ENCODE peak calls at places on chromosome 11, in nine cellular contexts. H is HS-27A; R is H9; W is AG04450; I is KG1; L is activated CD8-positive, alpha-beta memory T cell treated with anti-CD3 and anti-CD28 coated beads for 24 hours; M is stimulated activated CD4-positive, alpha-beta T cell treated with anti-CD3 and anti-CD28 coated beads, Interleukin-15, amount 100 ng/mL, for 24 hours; K is activated CD4-positive, alpha-beta T cell treated with anti-CD3 and anti-CD28 coated beads for 24 hours; O is cardiac fibroblast. D is an unnamed sample.
A peak's percentile ranks its signal among the peaks of the same experiment; 100 is the strongest.

GRCh38 chr11:129817282-129818051 is 1.8 kb downstream of the TMEM45B start:
- DNase-seq in O (no peak), K (no peak), R (no peak), L (no peak), H (no peak), I (no peak), M (no peak), W (no peak), D (no peak)

GRCh38 chr11:86040919-86041318 is 28.0 kb downstream of the PICALM start:
- DNase-seq in M (no peak), K (no peak), H (no peak), I (no peak), O (no peak), W (no peak), L (no peak), R (no peak), D (no peak)

GRCh38 chr11:118625976-118626375 is 18.6 kb downstream of the PHLDB1 start:
- DNase-seq in I (no peak), H (no peak), M (no peak), K (no peak), R (peak; percentile 68), L (no peak), O (no peak), W (no peak), D (no peak)

GRCh38 chr11:114082415-114082748 is 22.9 kb downstream of the ZBTB16 start:
- DNase-seq in I (peak; percentile 89), K (no peak), H (no peak), L (no peak), O (peak; percentile 73), M (no peak), R (no peak), W (no peak), D (no peak)

GRCh38 chr11:123260511-123261211 is 65.6 kb upstream of the CLMP start:
- DNase-seq in K (no peak), M (no peak), R (no peak), O (peak; percentile 41), H (no peak), W (no peak), L (no peak), I (no peak), D (no peak)

GRCh38 chr11:74018331-74019005 is 9.6 kb upstream of the UCP3 start:
- DNase-seq in W (peak; percentile 59), H (no peak), I (no peak), L (no peak), M (no peak), R (no peak), O (peak; percentile 98), K (no peak), D (no peak)

GRCh38 chr11:64558065-64558745 is 32.8 kb upstream of the SLC22A12 start:
- DNase-seq in O (no peak), H (no peak), K (no peak), I (no peak), M (no peak), L (no peak), R (peak; percentile 66), W (no peak), D (no peak)

GRCh38 chr11:72841397-72841796 is 27.2 kb downstream of the ATG16L2 start:
- DNase-seq in R (no peak), H (no peak), K (no peak), M (no peak), W (no peak), L (no peak), O (no peak), I (no peak), D (no peak)

GRCh38 chr11:17250561-17251350 is 25.8 kb upstream of the NUCB2 start:
- DNase-seq in I (no peak), R (no peak), W (no peak), M (no peak), H (no peak), O (peak; percentile 42), K (no peak), L (no peak), D (no peak)

GRCh38 chr11:63177872-63178271 is 33.9 kb upstream of the SLC22A24 start:
- DNase-seq in H (no peak), W (no peak), R (no peak), M (no peak), L (no peak), K (no peak), I (no peak), O (no peak), D (no peak)

GRCh38 chr11:2525941-2526807 is 81.4 kb downstream of the KCNQ1 start:
- DNase-seq in R (peak; percentile 18), K (no peak), O (no peak), M (peak; percentile 2), W (no peak), H (no peak), I (no peak), L (peak; percentile 53), D (peak; percentile 22)

GRCh38 chr11:36249271-36249670 is 40.0 kb downstream of the COMMD9 start:
- DNase-seq in O (peak; percentile 87), M (no peak), I (no peak), W (peak; percentile 77), L (no peak), R (no peak), K (no peak), H (no peak), D (no peak)

GRCh38 chr11:114319716-114320328 is 23.6 kb downstream of the NNMT start:
- DNase-seq in O (peak; percentile 24), M (no peak), R (peak; percentile 72), L (no peak), K (no peak), I (no peak), H (no peak), W (no peak), D (no peak)

GRCh38 chr11:69644071-69644961 is 3.4 kb downstream of the CCND1 start:
- DNase-seq in H (no peak), I (no peak), M (no peak), W (peak; percentile 86), R (no peak), L (no peak), O (peak; percentile 97), K (no peak), D (no peak)

GRCh38 chr11:126646701-126647209 is 291.3 kb downstream of the ST3GAL4 start:
- DNase-seq in K (no peak), L (no peak), I (no peak), O (peak; percentile 6), R (no peak), M (no peak), W (no peak), H (peak; percentile 11), D (no peak)

GRCh38 chr11:117202386-117203068 is 3.4 kb downstream of the TAGLN start:
- DNase-seq in W (no peak), K (no peak), H (no peak), L (no peak), O (peak; percentile 57), M (no peak), R (no peak), I (no peak), D (no peak)

GRCh38 chr11:19453893-19454292 is 213.1 kb upstream of the E2F8 start:
- DNase-seq in O (peak; percentile 87), I (no peak), L (no peak), H (no peak), W (no peak), M (no peak), K (no peak), R (no peak), D (no peak)

GRCh38 chr11:90601261-90601660 is 378.4 kb upstream of the CHORDC1 start:
- DNase-seq in W (no peak), M (no peak), K (no peak), I (no peak), H (no peak), L (no peak), O (no peak), R (no peak), D (no peak)

GRCh38 chr11:12090761-12091261 is 19.6 kb upstream of the MICAL2 start:
- DNase-seq in O (no peak), I (no peak), W (no peak), R (no peak), K (no peak), L (no peak), H (no peak), M (no peak), D (no peak)

GRCh38 chr11:35515224-35515623 is 10.2 kb downstream of the PAMR1 start:
- DNase-seq in K (no peak), R (no peak), M (no peak), W (peak; percentile 73), I (no peak), L (no peak), H (peak; percentile 59), O (peak; percentile 68), D (no peak)

GRCh38 chr11:112352907-112353306 is 92.2 kb upstream of the PLET1 start:
- DNase-seq in M (no peak), K (no peak), L (no peak), H (no peak), I (no peak), R (no peak), W (no peak), O (no peak), D (no peak)

GRCh38 chr11:128908391-128909246 is 17.5 kb downstream of the KCNJ5 start:
- DNase-seq in I (peak; percentile 61), L (no peak), O (peak; percentile 67), M (peak; percentile 18), H (peak; percentile 39), K (no peak), W (peak; percentile 26), R (no peak), D (no peak)

GRCh38 chr11:61980783-61981541 is 13.5 kb upstream of the FTH1 start:
- DNase-seq in W (no peak), H (no peak), O (no peak), L (peak; percentile 38), R (no peak), M (no peak), I (no peak), K (no peak), D (no peak)

GRCh38 chr11:126698576-126698975 is 302.0 kb downstream of the KIRREL3 start:
- DNase-seq in M (no peak), W (no peak), K (no peak), H (no peak), R (peak; percentile 38), O (no peak), L (no peak), I (no peak), D (no peak)